ENCODE peak calls at places on chromosomes 7 and 10, in seven cellular contexts. S is choroid plexus epithelial cell, Z is brain microvascular endothelial cell, O is fibroblast of pulmonary artery, H is OCI-LY7, Y is retinal pigment epithelial cell, X is nephron progenitor cell. B is an unnamed sample.

GRCh38 chr10:119412831-119413737 is 129.4 kb downstream of the RGS10 start:
- DNase-seq in Y (no peak), X (peak; percentile 29), O (no peak), S (peak; percentile 77), Z (no peak), H (no peak), B (no peak)

GRCh38 chr7:155764432-155764798 is 47.8 kb downstream of the SHH start:
- DNase-seq in X (no peak), H (no peak), O (no peak), Z (no peak), Y (no peak), S (no peak), B (peak; percentile 46)

GRCh38 chr7:155715406-155715805 is 70.9 kb downstream of the RBM33 start:
- DNase-seq in Z (no peak), H (no peak), O (no peak), Y (no peak), X (no peak), S (no peak), B (no peak)

GRCh38 chr10:118272090-118272775 is 69.9 kb downstream of the FAM204A start:
- DNase-seq in S (peak; percentile 19), Z (no peak), X (no peak), Y (no peak), H (no peak), O (peak; percentile 9), B (no peak)

GRCh38 chr7:45089314-45089891 is 634 bp upstream of the NACAD start:
- DNase-seq in Z (peak; percentile 29), X (peak; percentile 79), H (no peak), O (peak; percentile 43), S (peak; percentile 49), Y (peak; percentile 8), B (peak; percentile 68)

GRCh38 chr10:76779163-76779820 is 858.3 kb downstream of the KCNMA1 start:
- DNase-seq in Z (peak; percentile 66), S (peak; percentile 44), H (no peak), X (no peak), Y (peak; percentile 29), O (no peak), B (no peak)

GRCh38 chr10:75079436-75080083 is 31.9 kb upstream of the SAMD8 start:
- DNase-seq in S (no peak), Y (no peak), H (no peak), X (no peak), O (no peak), Z (no peak), B (no peak)

GRCh38 chr10:132787253-132788179 is 1.6 kb upstream of the NKX6-2 start:
- DNase-seq in O (no peak), Z (no peak), H (no peak), X (peak; percentile 79), S (no peak), Y (no peak), B (no peak)

GRCh38 chr7:71239517-71239916 is 107.6 kb downstream of the GALNT17 start:
- DNase-seq in H (no peak), O (no peak), X (no peak), Y (no peak), S (no peak), Z (no peak), B (no peak)

GRCh38 chr7:42237891-42238531 is 1.0 kb upstream of the GLI3 start:
- DNase-seq in X (peak; percentile 85), Y (no peak), S (peak; percentile 70), Z (no peak), O (peak; percentile 62), H (no peak), B (no peak)

GRCh38 chr7:31493714-31494181 is 20.1 kb upstream of the ITPRID1 start:
- DNase-seq in Y (peak; percentile 40), O (peak; percentile 1), S (no peak), X (no peak), Z (no peak), H (no peak), B (no peak)

GRCh38 chr10:132396495-132397035 is 435 bp upstream of the PWWP2B start:
- DNase-seq in Z (no peak), Y (no peak), S (peak; percentile 25), O (peak; percentile 36), X (peak; percentile 78), H (peak; percentile 57), B (peak; percentile 66)

GRCh38 chr10:1377231-1377630 is 321.0 kb downstream of the WDR37 start:
- DNase-seq in Y (no peak), H (no peak), O (no peak), X (no peak), Z (no peak), S (no peak), B (no peak)

GRCh38 chr10:32367793-32368453 is 21.0 kb upstream of the EPC1 start:
- DNase-seq in X (peak; percentile 65), S (peak; percentile 81), O (peak; percentile 83), Z (peak; percentile 34), H (peak; percentile 72), Y (no peak), B (peak; percentile 57)

GRCh38 chr10:71244638-71245419 is 32.5 kb downstream of the UNC5B start:
- DNase-seq in H (no peak), X (peak; percentile 41), Z (peak; percentile 45), S (peak; percentile 88), O (peak; percentile 96), Y (no peak), B (no peak)

GRCh38 chr10:42532996-42533395 is 105.4 kb downstream of the ZNF33B start:
- DNase-seq in X (no peak), S (no peak), O (no peak), Y (no peak), H (no peak), Z (no peak), B (no peak)

GRCh38 chr7:99404235-99404976 is 4.0 kb downstream of the PDAP1 start:
- DNase-seq in S (peak; percentile 42), X (no peak), Z (no peak), H (no peak), Y (no peak), O (no peak), B (no peak)

GRCh38 chr10:98028168-98028770 is 2.2 kb downstream of the CRTAC1 start:
- DNase-seq in X (peak; percentile 84), O (peak; percentile 29), Y (no peak), H (peak; percentile 72), S (peak; percentile 30), Z (no peak), B (peak; percentile 85)

GRCh38 chr7:74066626-74067025 is 17.0 kb upstream of the LIMK1 start:
- DNase-seq in X (no peak), S (no peak), Y (no peak), H (no peak), O (no peak), Z (no peak), B (no peak)

DNA sequence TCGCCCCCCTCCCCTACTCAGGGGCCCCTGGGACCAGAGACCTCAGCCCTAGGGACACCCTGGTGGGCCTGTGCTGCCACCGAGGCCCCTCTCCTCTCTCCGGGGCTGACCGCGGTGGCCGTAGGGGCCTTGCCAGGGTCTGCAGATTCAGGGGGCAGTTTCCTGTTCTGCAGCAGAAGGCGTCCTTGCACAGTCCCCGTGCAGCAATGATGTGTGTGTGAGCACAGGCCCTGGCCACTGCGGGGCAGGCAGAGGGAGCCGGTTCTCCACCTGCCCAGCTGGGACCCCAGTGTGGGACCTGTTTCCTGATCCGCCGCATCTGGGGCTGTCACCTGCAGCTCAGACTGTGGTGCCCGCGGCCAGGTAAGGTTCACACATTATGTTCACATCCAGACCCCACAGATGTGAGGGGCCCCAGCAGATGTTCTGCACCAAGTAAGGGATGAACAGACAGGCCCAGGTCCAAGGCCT is 60.7 kb upstream of the DNAJB6 start:
- DNase-seq in O (no peak), X (no peak), S (no peak), H (no peak), Y (no peak), Z (no peak), B (peak; percentile 23)
- TF ChIP-seq CTCF in O (no peak), X (no peak), S (no peak), H (no peak), Y (no peak), Z (no peak), B (no peak)

GRCh38 chr10:110387983-110388681 is 83.4 kb upstream of the SMNDC1 start:
- DNase-seq in O (peak; percentile 41), Y (no peak), H (peak; percentile 53), Z (no peak), X (no peak), S (no peak), B (peak; percentile 80)

GRCh38 chr10:110391541-110391940 is 86.8 kb upstream of the SMNDC1 start:
- DNase-seq in Z (no peak), X (no peak), S (no peak), H (no peak), O (no peak), Y (no peak), B (no peak)

GRCh38 chr10:110387617-110387982 is 82.9 kb upstream of the SMNDC1 start:
- DNase-seq in X (no peak), O (no peak), S (no peak), H (no peak), Y (no peak), Z (no peak), B (no peak)

GRCh38 chr10:110389250-110389649 is 84.5 kb upstream of the SMNDC1 start:
- DNase-seq in O (no peak), H (no peak), X (no peak), Z (no peak), S (no peak), Y (no peak), B (no peak)

GRCh38 chr10:110388682-110389052 is 83.9 kb upstream of the SMNDC1 start:
- DNase-seq in S (no peak), Y (no peak), X (no peak), H (no peak), O (no peak), Z (no peak), B (no peak)
- TF ChIP-seq CTCF in S (peak; percentile 3), Y (peak; percentile 34), X (no peak), H (no peak), O (peak; percentile 39), Z (peak; percentile 22), B (no peak)

GRCh38 chr7:77904252-77904651 is 105.7 kb downstream of the PHTF2 start:
- DNase-seq in S (peak; percentile 5), O (no peak), X (no peak), H (no peak), Z (no peak), Y (no peak), B (no peak)

GRCh38 chr7:77907281-77907680 is 108.7 kb downstream of the PHTF2 start:
- DNase-seq in O (no peak), S (no peak), Z (no peak), X (no peak), H (peak; percentile 61), Y (no peak), B (no peak)

GRCh38 chr7:77908664-77909063 is 110.1 kb downstream of the PHTF2 start:
- DNase-seq in O (no peak), Z (no peak), H (no peak), Y (no peak), X (no peak), S (no peak), B (no peak)

GRCh38 chr7:77903597-77903996 is 105.0 kb downstream of the PHTF2 start:
- DNase-seq in O (no peak), H (peak; percentile 72), Y (no peak), Z (peak; percentile 5), S (peak; percentile 36), X (no peak), B (peak; percentile 15)
- TF ChIP-seq CTCF in O (peak; percentile 20), H (peak; percentile 79), Y (no peak), Z (peak; percentile 40), S (peak; percentile 55), X (no peak), B (peak; percentile 17)

DNA sequence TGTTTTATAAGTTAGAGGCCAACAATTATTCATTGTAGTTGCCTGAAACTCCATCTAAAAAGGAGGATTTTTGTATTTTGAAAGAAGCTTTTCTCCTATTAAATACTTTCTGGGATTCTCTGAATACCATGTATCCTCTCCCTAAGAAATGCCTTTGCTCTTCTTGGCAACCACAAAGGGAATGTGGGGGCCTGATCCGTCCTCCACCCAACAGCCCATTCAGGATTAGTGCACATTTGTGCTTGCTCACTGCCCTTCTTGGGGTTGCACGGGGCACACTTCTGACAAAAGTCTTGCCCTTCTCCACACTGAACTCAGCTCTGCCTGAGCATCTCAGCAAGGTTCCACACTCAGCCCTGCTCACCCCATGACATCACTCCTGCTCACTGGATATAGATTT is 194.2 kb downstream of the SLC25A13 start:
- DNase-seq in Z (no peak), H (no peak), Y (peak; percentile 38), S (peak; percentile 27), O (no peak), X (no peak), B (no peak)
- TF ChIP-seq CTCF in Z (no peak), H (no peak), Y (no peak), S (no peak), O (no peak), X (no peak), B (no peak)